ENCODE peak calls at places on chromosomes 4 and X, in four cellular contexts. One of them, this sample, is unnamed.

GRCh38 chr4:136768925-136769275 is 763.4 kb downstream of the PCDH18 start:
- DNase-seq in colonic mucosa: no peak
- DNase-seq in H7: no peak
- DNase-seq in fibroblast of mammary gland: no peak
- DNase-seq in this sample: no peak

GRCh38 chr4:10729366-10729765 is 44.8 kb upstream of the CLNK start:
- DNase-seq in H7: no peak
- DNase-seq in colonic mucosa: no peak
- DNase-seq in fibroblast of mammary gland: no peak
- DNase-seq in this sample: no peak

GRCh38 chr4:4216668-4217067 is 10.1 kb downstream of the OTOP1 start:
- DNase-seq in colonic mucosa: no peak
- DNase-seq in H7: no peak
- DNase-seq in fibroblast of mammary gland: peak; percentile 23
- DNase-seq in this sample: no peak

GRCh38 chrX:137032841-137033773 is 688 bp downstream of the GPR101 start:
- DNase-seq in fibroblast of mammary gland: no peak
- DNase-seq in colonic mucosa: no peak
- DNase-seq in H7: peak; percentile 21
- DNase-seq in this sample: no peak

GRCh38 chr4:139749313-139749712 is 83.7 kb downstream of the MGST2 start:
- DNase-seq in colonic mucosa: no peak
- DNase-seq in fibroblast of mammary gland: no peak
- DNase-seq in H7: no peak
- DNase-seq in this sample: no peak

GRCh38 chr4:94532016-94532789 is 80.5 kb downstream of the PDLIM5 start:
- DNase-seq in H7: no peak
- DNase-seq in colonic mucosa: peak; percentile 31
- DNase-seq in fibroblast of mammary gland: peak; percentile 46
- DNase-seq in this sample: no peak

GRCh38 chr4:89755210-89755609 is 81.8 kb downstream of the SNCA start:
- DNase-seq in H7: no peak
- DNase-seq in colonic mucosa: no peak
- DNase-seq in fibroblast of mammary gland: peak; percentile 15
- DNase-seq in this sample: no peak

GRCh38 chr4:770022-770421 is 55.9 kb downstream of the CPLX1 start:
- DNase-seq in fibroblast of mammary gland: peak; percentile 59
- DNase-seq in colonic mucosa: no peak
- DNase-seq in H7: peak; percentile 32
- DNase-seq in this sample: no peak

GRCh38 chrX:53831662-53832635 is 145.4 kb upstream of the HUWE1 start:
- DNase-seq in H7: peak; percentile 64
- DNase-seq in fibroblast of mammary gland: peak; percentile 31
- DNase-seq in colonic mucosa: peak; percentile 29
- DNase-seq in this sample: no peak

GRCh38 chr4:55069248-55069647 is 56.1 kb downstream of the KDR start:
- DNase-seq in fibroblast of mammary gland: peak; percentile 33
- DNase-seq in H7: no peak
- DNase-seq in colonic mucosa: no peak
- DNase-seq in this sample: no peak

GRCh38 chr4:5719329-5720055 is 8.5 kb downstream of the EVC start:
- DNase-seq in colonic mucosa: no peak
- DNase-seq in H7: no peak
- DNase-seq in fibroblast of mammary gland: no peak
- DNase-seq in this sample: no peak

GRCh38 chrX:100424012-100424411 is 13.9 kb upstream of the PCDH19 start:
- DNase-seq in fibroblast of mammary gland: peak; percentile 5
- DNase-seq in colonic mucosa: no peak
- DNase-seq in H7: peak; percentile 27
- DNase-seq in this sample: no peak

GRCh38 chr4:170047774-170048354 is 21.7 kb upstream of the MFAP3L start:
- DNase-seq in H7: peak; percentile 43
- DNase-seq in fibroblast of mammary gland: peak; percentile 73
- DNase-seq in colonic mucosa: peak; percentile 55
- DNase-seq in this sample: peak; percentile 51

GRCh38 chrX:143121471-143121870 is 95.7 kb downstream of the SPANXN4 start:
- DNase-seq in colonic mucosa: no peak
- DNase-seq in H7: no peak
- DNase-seq in fibroblast of mammary gland: no peak
- DNase-seq in this sample: no peak

GRCh38 chr4:88522702-88523324 is 763 bp downstream of the PYURF start:
- DNase-seq in colonic mucosa: peak; percentile 47
- DNase-seq in fibroblast of mammary gland: peak; percentile 41
- DNase-seq in H7: no peak
- DNase-seq in this sample: no peak

GRCh38 chrX:112840382-112841113 is at the start of gene AMOT:
- DNase-seq in H7: peak; percentile 95
- DNase-seq in fibroblast of mammary gland: peak; percentile 27
- DNase-seq in colonic mucosa: peak; percentile 84
- DNase-seq in this sample: peak; percentile 76
- H3K4me3 ChIP-seq in H7: peak within 1 kb of the TSS; percentile 51
- H3K4me3 ChIP-seq in fibroblast of mammary gland: peak within 1 kb of the TSS; percentile 51
- H3K4me3 ChIP-seq in colonic mucosa: peak within 1 kb of the TSS; percentile 38
- H3K4me3 ChIP-seq in this sample: peak within 1 kb of the TSS; percentile 65

GRCh38 chr4:110620352-110621327 is 2.2 kb downstream of the PITX2 start:
- DNase-seq in H7: peak; percentile 88
- DNase-seq in fibroblast of mammary gland: no peak
- DNase-seq in colonic mucosa: peak; percentile 62
- DNase-seq in this sample: no peak

GRCh38 chr4:110622841-110623709 is at the start of gene PITX2:
- DNase-seq in colonic mucosa: peak; percentile 96
- DNase-seq in fibroblast of mammary gland: peak; percentile 96
- DNase-seq in H7: peak; percentile 100
- DNase-seq in this sample: peak; percentile 53

GRCh38 chr4:110621839-110622751 is 782 bp downstream of the PITX2 start:
- DNase-seq in fibroblast of mammary gland: peak; percentile 18
- DNase-seq in colonic mucosa: no peak
- DNase-seq in H7: peak; percentile 73
- DNase-seq in this sample: no peak

GRCh38 chr4:110619401-110620247 is 3.3 kb downstream of the PITX2 start:
- DNase-seq in fibroblast of mammary gland: no peak
- DNase-seq in colonic mucosa: no peak
- DNase-seq in H7: peak; percentile 74
- DNase-seq in this sample: no peak

DNA sequence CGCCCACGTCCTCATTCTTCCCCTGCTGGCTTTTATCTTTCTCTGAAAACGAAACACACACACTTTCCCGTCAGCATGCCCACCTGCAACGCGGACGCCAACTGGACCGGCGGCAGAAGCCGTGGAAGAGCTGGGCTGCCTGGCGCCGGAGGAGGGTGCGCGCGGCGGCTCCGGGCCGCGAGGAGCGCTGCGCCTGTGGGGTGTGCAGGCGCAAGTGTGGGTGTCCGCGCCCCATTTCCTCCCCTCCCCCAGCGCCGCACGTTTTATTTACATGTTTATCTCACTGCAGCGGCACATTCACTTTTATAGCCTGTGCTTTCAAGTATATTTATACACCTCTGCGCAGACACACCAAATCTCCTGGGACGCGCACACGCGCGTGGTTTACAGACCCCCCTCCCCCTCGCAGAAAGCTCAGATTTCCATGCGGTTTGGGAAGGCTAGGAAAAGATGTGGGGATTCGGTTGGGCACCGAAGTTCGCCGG is 1.5 kb downstream of the PITX2 start:
- DNase-seq in H7: peak; percentile 62
- DNase-seq in colonic mucosa: no peak
- DNase-seq in fibroblast of mammary gland: no peak
- DNase-seq in this sample: no peak
- H3K4me3 ChIP-seq in H7: peak overlapping the region; percentile 76
- H3K4me3 ChIP-seq in colonic mucosa: peak overlapping the region; percentile 16
- H3K4me3 ChIP-seq in fibroblast of mammary gland: peak overlapping the region; percentile 68
- H3K4me3 ChIP-seq in this sample: no peak overlapping the region

DNA sequence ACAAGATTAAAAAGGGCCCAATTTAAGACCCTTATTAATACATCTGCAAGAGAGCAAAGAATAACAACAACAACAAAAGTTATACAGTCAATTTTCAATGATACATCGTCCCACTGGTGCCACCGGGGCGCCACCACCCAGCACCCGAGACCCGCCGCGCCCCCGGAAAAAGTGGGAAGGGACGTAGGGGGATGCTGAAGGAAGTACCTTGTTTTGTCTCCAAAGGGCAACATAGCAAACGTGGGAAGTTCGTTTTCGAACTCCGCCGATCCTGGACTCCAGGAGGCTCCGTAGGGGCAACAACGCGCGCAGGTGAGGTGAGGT is 1.7 kb downstream of the PDE5A start:
- DNase-seq in fibroblast of mammary gland: no peak
- DNase-seq in H7: no peak
- DNase-seq in colonic mucosa: no peak
- DNase-seq in this sample: no peak
- H3K4me3 ChIP-seq in fibroblast of mammary gland: peak overlapping the region; percentile 72
- H3K4me3 ChIP-seq in H7: peak overlapping the region; percentile 88
- H3K4me3 ChIP-seq in colonic mucosa: peak overlapping the region; percentile 64
- H3K4me3 ChIP-seq in this sample: peak overlapping the region; percentile 89

DNA sequence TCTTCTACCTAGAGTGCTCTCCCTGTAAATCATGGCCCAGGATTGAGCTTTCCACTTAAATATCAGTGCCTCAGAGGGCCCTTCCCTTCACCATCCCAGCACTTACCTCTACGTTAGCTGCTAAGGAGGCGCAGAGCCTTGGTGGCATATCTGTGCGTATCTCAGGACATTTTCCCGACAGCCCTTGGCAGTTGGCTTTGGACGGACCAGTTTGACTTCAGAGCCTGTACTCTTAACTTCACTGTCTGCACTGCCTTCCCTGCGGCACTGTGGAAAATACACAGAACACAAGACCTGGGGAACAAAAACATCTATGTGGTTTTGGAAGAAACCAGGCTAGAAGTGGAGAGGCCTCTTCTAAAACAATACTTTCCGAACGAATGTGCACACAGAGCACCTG is 2.4 kb downstream of the TADA2B start:
- DNase-seq in fibroblast of mammary gland: no peak
- DNase-seq in H7: no peak
- DNase-seq in colonic mucosa: no peak
- DNase-seq in this sample: no peak
- H3K4me3 ChIP-seq in fibroblast of mammary gland: no peak overlapping the region
- H3K4me3 ChIP-seq in H7: no peak overlapping the region
- H3K4me3 ChIP-seq in colonic mucosa: no peak overlapping the region
- H3K4me3 ChIP-seq in this sample: no peak overlapping the region

DNA sequence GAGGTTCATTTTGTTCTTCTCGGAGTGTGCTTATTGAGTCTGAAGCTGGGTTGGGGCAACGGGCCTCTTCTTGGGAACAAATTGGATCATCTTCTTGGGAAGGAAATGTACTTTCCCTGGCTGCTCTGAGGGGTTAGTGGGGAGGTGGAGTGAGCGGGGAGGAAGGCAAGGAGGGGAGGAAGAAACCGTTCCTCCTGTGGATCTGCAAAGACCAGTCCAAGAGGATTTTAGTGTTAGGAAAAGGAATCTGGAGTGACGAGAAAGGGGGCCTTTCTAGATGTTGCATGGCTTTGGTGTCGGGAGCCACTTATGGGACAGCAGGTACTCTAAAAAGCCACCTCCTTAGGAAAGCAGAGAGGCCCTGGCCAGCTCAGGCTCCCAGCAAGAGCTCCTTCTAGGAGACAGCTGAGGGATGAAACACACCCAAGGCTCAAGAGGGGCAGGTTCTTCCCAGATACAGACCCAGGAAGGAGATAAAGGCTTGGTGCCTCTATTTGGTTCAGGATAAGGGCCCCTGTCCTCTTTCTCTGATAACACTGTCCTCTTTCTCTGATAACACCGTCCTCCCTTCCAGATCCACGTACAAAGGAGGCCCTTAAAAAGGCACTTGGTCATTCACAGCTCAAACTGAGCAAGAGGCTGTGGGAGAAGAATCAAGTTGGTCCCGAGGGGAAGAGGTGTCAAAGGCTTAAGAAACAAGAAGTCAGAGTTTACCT is 451 bp downstream of the SOD3 start:
- DNase-seq in fibroblast of mammary gland: no peak
- DNase-seq in colonic mucosa: no peak
- DNase-seq in H7: peak; percentile 52
- DNase-seq in this sample: no peak
- H3K4me3 ChIP-seq in fibroblast of mammary gland: peak overlapping the region; percentile 22
- H3K4me3 ChIP-seq in colonic mucosa: peak overlapping the region; percentile 31
- H3K4me3 ChIP-seq in H7: peak overlapping the region; percentile 27
- H3K4me3 ChIP-seq in this sample: no peak overlapping the region

DNA sequence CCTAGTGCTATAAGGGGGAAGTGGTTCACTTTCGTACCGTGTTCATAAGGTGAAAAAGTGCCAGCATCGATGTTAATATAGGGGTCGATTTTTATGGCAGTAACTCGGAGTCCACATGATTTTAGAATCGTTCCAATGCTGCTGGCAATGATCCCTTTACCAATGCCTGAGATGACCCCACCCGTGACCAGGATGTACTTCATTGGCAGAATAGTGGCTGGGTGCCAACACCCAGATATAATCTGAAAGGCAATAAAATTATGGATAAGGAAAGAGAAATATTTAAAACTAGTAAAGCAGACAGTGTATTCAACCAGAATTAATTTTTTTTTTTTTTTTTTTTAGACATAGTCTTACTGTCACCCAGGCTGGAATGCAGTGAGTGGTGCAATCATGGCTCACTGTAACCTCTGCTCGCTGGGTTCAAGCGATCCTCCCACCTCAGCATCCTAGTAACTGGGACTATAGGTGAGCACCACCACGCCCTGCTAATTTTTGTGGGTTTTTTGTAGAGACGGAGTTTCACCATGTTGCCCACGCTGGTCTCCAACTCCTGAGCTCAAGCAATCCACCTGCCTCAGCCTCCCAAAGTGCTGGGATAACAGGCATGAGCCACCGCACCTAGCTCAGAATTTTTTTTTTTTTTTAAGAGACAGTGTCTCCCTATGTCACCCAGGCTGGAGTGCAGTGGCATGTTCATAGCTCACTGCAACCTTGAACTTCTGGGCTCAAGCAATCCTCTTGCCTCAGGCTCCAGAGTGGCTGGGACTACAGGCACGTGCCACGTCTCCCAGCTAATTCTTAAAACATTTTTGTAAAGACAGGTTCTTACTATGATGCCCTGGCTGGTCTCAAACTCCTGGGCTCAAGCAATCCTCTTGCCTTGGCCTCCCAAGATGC is 9.5 kb downstream of the CTPS2 start:
- DNase-seq in colonic mucosa: no peak
- DNase-seq in H7: no peak
- DNase-seq in fibroblast of mammary gland: no peak
- DNase-seq in this sample: no peak
- H3K4me3 ChIP-seq in colonic mucosa: no peak overlapping the region
- H3K4me3 ChIP-seq in H7: no peak overlapping the region
- H3K4me3 ChIP-seq in fibroblast of mammary gland: no peak overlapping the region
- H3K4me3 ChIP-seq in this sample: no peak overlapping the region

DNA sequence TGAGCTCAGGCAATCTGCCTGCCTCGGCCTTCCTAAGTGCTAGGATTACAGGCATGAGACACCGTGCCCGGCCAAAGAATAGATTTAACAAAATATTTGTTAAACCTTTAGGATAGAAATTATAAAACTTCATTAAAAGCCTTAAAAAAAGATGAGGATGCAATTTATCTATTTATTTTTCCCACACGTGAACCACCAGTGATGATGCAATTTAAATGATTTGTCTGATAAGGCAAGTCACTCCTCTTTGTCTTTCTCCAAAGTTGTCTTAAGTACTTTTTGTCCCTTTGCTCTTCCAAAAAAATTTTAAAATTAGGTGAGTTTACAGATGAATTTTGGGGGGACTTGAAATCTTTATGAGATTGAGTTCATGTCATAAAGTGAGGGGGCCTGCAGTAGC is 58.2 kb downstream of the SLC34A2 start:
- DNase-seq in colonic mucosa: no peak
- DNase-seq in fibroblast of mammary gland: no peak
- DNase-seq in H7: no peak
- DNase-seq in this sample: no peak
- H3K4me3 ChIP-seq in colonic mucosa: no peak overlapping the region
- H3K4me3 ChIP-seq in fibroblast of mammary gland: no peak overlapping the region
- H3K4me3 ChIP-seq in H7: no peak overlapping the region
- H3K4me3 ChIP-seq in this sample: no peak overlapping the region

This sample was measured in lung.